ENCODE peak calls at places on chromosomes 4 and X, in four cellular contexts. One of them, this sample, is unnamed.

GRCh38 chr4:137193564-137193963 is 338.7 kb downstream of the PCDH18 start:
- DNase-seq in tibial nerve: no peak
- DNase-seq in endodermal cell: no peak
- DNase-seq in cardiac fibroblast: no peak
- DNase-seq in this sample: no peak

GRCh38 chrX:120653000-120653399 is 23.1 kb upstream of the C1GALT1C1 start:
- DNase-seq in tibial nerve: no peak
- DNase-seq in endodermal cell: no peak
- DNase-seq in cardiac fibroblast: no peak
- DNase-seq in this sample: no peak

GRCh38 chrX:16695079-16695676 is 17.3 kb downstream of the CTPS2 start:
- DNase-seq in tibial nerve: peak
- DNase-seq in endodermal cell: peak
- DNase-seq in cardiac fibroblast: peak
- DNase-seq in this sample: peak

GRCh38 chr4:116636917-116637316 is 448.5 kb downstream of the TRAM1L1 start:
- DNase-seq in tibial nerve: no peak
- DNase-seq in endodermal cell: no peak
- DNase-seq in cardiac fibroblast: no peak
- DNase-seq in this sample: no peak

GRCh38 chrX:18753603-18754002 is 46.2 kb downstream of the PPEF1 start:
- DNase-seq in tibial nerve: no peak
- DNase-seq in endodermal cell: no peak
- DNase-seq in cardiac fibroblast: no peak
- DNase-seq in this sample: no peak

GRCh38 chr4:3261411-3262207 is 12.7 kb downstream of the MSANTD1 start:
- DNase-seq in tibial nerve: peak
- DNase-seq in endodermal cell: no peak
- DNase-seq in cardiac fibroblast: no peak
- DNase-seq in this sample: no peak

GRCh38 chr4:183241322-183241640 is 78.8 kb downstream of the CLDN22 start:
- DNase-seq in tibial nerve: no peak
- DNase-seq in endodermal cell: no peak
- DNase-seq in cardiac fibroblast: peak
- DNase-seq in this sample: peak

GRCh38 chr4:86778169-86778568 is 71.0 kb downstream of the SLC10A6 start:
- DNase-seq in tibial nerve: no peak
- DNase-seq in endodermal cell: no peak
- DNase-seq in cardiac fibroblast: no peak
- DNase-seq in this sample: no peak

GRCh38 chr4:4631150-4631549 is 89.3 kb upstream of the STX18 start:
- DNase-seq in tibial nerve: no peak
- DNase-seq in endodermal cell: no peak
- DNase-seq in cardiac fibroblast: no peak
- DNase-seq in this sample: no peak

GRCh38 chr4:111717916-111718315 is 427.3 kb upstream of the FAM241A start:
- DNase-seq in tibial nerve: no peak
- DNase-seq in endodermal cell: no peak
- DNase-seq in cardiac fibroblast: no peak
- DNase-seq in this sample: no peak

GRCh38 chr4:100569196-100569595 is 51.4 kb upstream of the EMCN start:
- DNase-seq in tibial nerve: no peak
- DNase-seq in endodermal cell: no peak
- DNase-seq in cardiac fibroblast: no peak
- DNase-seq in this sample: no peak

GRCh38 chr4:138728566-138728965 is 287.0 kb upstream of the NOCT start:
- DNase-seq in tibial nerve: no peak
- DNase-seq in endodermal cell: no peak
- DNase-seq in cardiac fibroblast: no peak
- DNase-seq in this sample: no peak

GRCh38 chrX:9635805-9636204 is 129.8 kb downstream of the GPR143 start:
- DNase-seq in tibial nerve: no peak
- DNase-seq in endodermal cell: no peak
- DNase-seq in cardiac fibroblast: peak
- DNase-seq in this sample: no peak

GRCh38 chr4:16169491-16169890 is 56.8 kb downstream of the TAPT1 start:
- DNase-seq in tibial nerve: no peak
- DNase-seq in endodermal cell: no peak
- DNase-seq in cardiac fibroblast: no peak
- DNase-seq in this sample: no peak

GRCh38 chr4:53240573-53240972 is 125.3 kb downstream of the SCFD2 start:
- DNase-seq in tibial nerve: no peak
- DNase-seq in endodermal cell: no peak
- DNase-seq in cardiac fibroblast: no peak
- DNase-seq in this sample: no peak

GRCh38 chr4:52576326-52576725 is 82.8 kb downstream of the USP46 start:
- DNase-seq in tibial nerve: no peak
- DNase-seq in endodermal cell: no peak
- DNase-seq in cardiac fibroblast: no peak
- DNase-seq in this sample: no peak

GRCh38 chr4:94454405-94454804 is 2.7 kb downstream of the PDLIM5 start:
- DNase-seq in tibial nerve: no peak
- DNase-seq in endodermal cell: no peak
- DNase-seq in cardiac fibroblast: peak
- DNase-seq in this sample: no peak

GRCh38 chrX:17377047-17377692 is 2.2 kb downstream of the NHS start:
- DNase-seq in tibial nerve: peak
- DNase-seq in endodermal cell: peak
- DNase-seq in cardiac fibroblast: peak
- DNase-seq in this sample: peak

GRCh38 chr4:27176881-27177280 is 316.2 kb downstream of the STIM2 start:
- DNase-seq in tibial nerve: no peak
- DNase-seq in endodermal cell: peak
- DNase-seq in cardiac fibroblast: no peak
- DNase-seq in this sample: no peak

GRCh38 chr4:112523764-112524505 is 8.0 kb upstream of the NEUROG2 start:
- DNase-seq in tibial nerve: no peak
- DNase-seq in endodermal cell: peak
- DNase-seq in cardiac fibroblast: peak
- DNase-seq in this sample: peak

GRCh38 chrX:40108084-40108958 is 10.6 kb upstream of the BCOR start:
- DNase-seq in tibial nerve: no peak
- DNase-seq in endodermal cell: peak
- DNase-seq in cardiac fibroblast: peak
- DNase-seq in this sample: peak

GRCh38 chr4:7725951-7726350 is 213.7 kb downstream of the AFAP1 start:
- DNase-seq in tibial nerve: no peak
- DNase-seq in endodermal cell: no peak
- DNase-seq in cardiac fibroblast: peak
- DNase-seq in this sample: no peak

GRCh38 chr4:119237201-119237600 is 24.7 kb downstream of the USP53 start:
- DNase-seq in tibial nerve: no peak
- DNase-seq in endodermal cell: no peak
- DNase-seq in cardiac fibroblast: no peak
- DNase-seq in this sample: no peak

GRCh38 chrX:83469551-83469950 is 38.5 kb upstream of the POU3F4 start:
- DNase-seq in tibial nerve: no peak
- DNase-seq in endodermal cell: peak
- DNase-seq in cardiac fibroblast: peak
- DNase-seq in this sample: peak

GRCh38 chr4:150080335-150080734 is 2.1 kb downstream of the DCLK2 start:
- DNase-seq in tibial nerve: no peak
- DNase-seq in endodermal cell: no peak
- DNase-seq in cardiac fibroblast: peak
- DNase-seq in this sample: no peak

GRCh38 chrX:151183912-151184565 is 7.7 kb downstream of the GPR50 start:
- DNase-seq in tibial nerve: no peak
- DNase-seq in endodermal cell: peak
- DNase-seq in cardiac fibroblast: no peak
- DNase-seq in this sample: no peak

GRCh38 chr4:118173956-118174355 is 139.7 kb downstream of the NDST3 start:
- DNase-seq in tibial nerve: no peak
- DNase-seq in endodermal cell: no peak
- DNase-seq in cardiac fibroblast: peak
- DNase-seq in this sample: no peak

GRCh38 chr4:154590329-154591006 is at the start of gene FGA:
- DNase-seq in tibial nerve: no peak
- DNase-seq in endodermal cell: peak
- DNase-seq in cardiac fibroblast: no peak
- DNase-seq in this sample: peak

GRCh38 chr4:39539026-39539690 is 11.9 kb upstream of the UGDH start:
- DNase-seq in tibial nerve: no peak
- DNase-seq in endodermal cell: no peak
- DNase-seq in cardiac fibroblast: no peak
- DNase-seq in this sample: no peak

GRCh38 chr4:162010362-162010761 is 153.4 kb downstream of the FSTL5 start:
- DNase-seq in tibial nerve: no peak
- DNase-seq in endodermal cell: no peak
- DNase-seq in cardiac fibroblast: no peak
- DNase-seq in this sample: no peak

GRCh38 chrX:123860983-123861382 is 1.1 kb downstream of the XIAP start:
- DNase-seq in tibial nerve: no peak
- DNase-seq in endodermal cell: no peak
- DNase-seq in cardiac fibroblast: peak
- DNase-seq in this sample: no peak

GRCh38 chr4:112119358-112119783 is 25.9 kb upstream of the FAM241A start:
- DNase-seq in tibial nerve: no peak
- DNase-seq in endodermal cell: no peak
- DNase-seq in cardiac fibroblast: no peak
- DNase-seq in this sample: no peak

DNA sequence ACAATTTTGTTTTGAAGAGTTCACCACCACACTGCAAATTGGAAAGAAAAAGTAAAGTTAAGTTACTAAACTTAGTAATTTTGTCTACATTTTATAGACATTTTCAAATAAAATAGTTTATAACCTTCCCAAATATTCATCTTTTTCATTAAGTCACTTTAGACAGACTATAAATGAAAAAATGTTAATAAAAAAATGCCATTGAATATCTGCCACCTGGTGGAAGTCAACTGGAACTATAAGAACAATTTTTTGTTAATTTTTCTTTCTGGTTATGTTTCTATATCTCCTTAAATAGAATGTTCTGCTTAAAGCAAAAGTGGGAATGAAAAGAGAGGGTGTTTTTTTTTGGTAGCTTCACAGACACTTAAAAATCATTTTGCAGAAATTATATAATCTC is 534.4 kb upstream of the PCDH10 start:
- DNase-seq in tibial nerve: no peak
- DNase-seq in endodermal cell: no peak
- DNase-seq in cardiac fibroblast: peak
- DNase-seq in this sample: no peak
- TF ChIP-seq CTCF in tibial nerve: no peak
- TF ChIP-seq CTCF in endodermal cell: peak
- TF ChIP-seq CTCF in cardiac fibroblast: no peak
- TF ChIP-seq CTCF in this sample: no peak

DNA sequence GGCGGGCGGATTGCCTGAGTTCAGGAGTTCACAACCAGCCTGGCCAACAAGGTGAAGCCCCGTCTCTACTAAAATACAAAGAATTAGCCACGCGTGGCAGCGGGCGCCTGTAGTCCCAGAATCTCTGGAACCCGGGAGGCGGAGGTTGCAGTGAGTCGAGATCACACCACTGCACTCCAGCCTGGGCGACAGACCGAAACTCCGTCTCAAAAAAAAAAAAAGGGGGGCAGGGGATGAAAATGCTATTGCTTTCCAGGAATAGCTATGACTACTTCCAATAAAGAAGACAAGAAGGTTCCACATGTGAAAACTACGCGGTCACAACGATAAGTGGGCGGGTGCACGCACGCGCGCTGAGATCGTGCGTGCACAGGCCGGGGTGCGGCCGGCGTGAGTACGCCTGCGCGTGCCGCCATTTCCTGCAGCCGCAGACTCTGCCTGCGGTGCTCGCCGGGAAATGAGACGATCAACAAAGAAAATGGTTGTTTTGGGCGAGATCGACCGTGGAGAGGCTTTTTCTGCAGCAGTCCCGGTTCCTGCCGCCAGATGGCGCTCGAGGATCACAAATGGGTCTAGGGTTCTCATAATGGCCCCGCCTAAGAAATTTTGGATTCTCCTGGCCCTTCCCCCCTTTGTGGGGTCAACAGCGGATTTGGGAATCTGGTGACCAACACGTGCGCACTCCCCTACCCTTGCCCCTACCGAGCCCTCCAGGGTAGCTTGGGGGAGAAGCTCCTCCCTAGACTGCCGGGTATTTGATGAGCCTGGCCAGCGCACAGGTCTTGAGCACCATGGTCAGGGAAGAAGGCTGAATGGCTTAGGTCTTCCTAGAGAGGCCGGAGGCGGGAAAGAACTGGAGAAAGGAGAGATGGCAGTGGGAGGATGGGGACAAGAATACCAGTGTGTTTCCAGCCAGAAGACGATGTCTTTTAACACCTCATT is 35.1 kb downstream of the PNMA5 start:
- DNase-seq in tibial nerve: peak
- DNase-seq in endodermal cell: peak
- DNase-seq in cardiac fibroblast: peak
- DNase-seq in this sample: peak
- TF ChIP-seq CTCF in tibial nerve: peak
- TF ChIP-seq CTCF in endodermal cell: peak
- TF ChIP-seq CTCF in cardiac fibroblast: peak
- TF ChIP-seq CTCF in this sample: peak

DNA sequence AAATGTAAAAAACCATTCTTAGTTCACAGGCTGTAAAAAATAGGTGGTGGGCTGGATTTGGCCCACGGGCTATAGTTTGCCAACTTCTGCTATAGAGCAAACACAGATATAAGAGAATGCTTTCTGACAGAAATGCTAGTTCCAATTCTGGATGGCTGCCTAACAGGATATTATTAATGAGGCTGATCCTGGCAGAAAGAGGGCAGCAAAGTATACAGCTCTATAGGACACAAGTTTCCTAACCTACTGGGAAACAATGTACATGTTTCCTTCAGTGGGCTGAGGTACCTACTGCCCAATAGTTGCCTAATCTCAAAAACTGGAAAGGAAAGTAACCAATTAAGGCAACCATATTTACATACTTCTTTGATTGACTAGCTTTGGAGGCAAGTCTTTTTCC is 58.2 kb upstream of the UCP1 start:
- DNase-seq in tibial nerve: no peak
- DNase-seq in endodermal cell: no peak
- DNase-seq in cardiac fibroblast: peak
- DNase-seq in this sample: no peak
- TF ChIP-seq CTCF in tibial nerve: no peak
- TF ChIP-seq CTCF in endodermal cell: no peak
- TF ChIP-seq CTCF in cardiac fibroblast: peak
- TF ChIP-seq CTCF in this sample: no peak

GRCh38 chr4:37463457-37463856 is 218.9 kb downstream of the NWD2 start:
- DNase-seq in tibial nerve: no peak
- DNase-seq in endodermal cell: peak
- DNase-seq in cardiac fibroblast: no peak
- DNase-seq in this sample: peak
- TF ChIP-seq CTCF in tibial nerve: no peak
- TF ChIP-seq CTCF in endodermal cell: peak
- TF ChIP-seq CTCF in cardiac fibroblast: no peak
- TF ChIP-seq CTCF in this sample: no peak

DNA sequence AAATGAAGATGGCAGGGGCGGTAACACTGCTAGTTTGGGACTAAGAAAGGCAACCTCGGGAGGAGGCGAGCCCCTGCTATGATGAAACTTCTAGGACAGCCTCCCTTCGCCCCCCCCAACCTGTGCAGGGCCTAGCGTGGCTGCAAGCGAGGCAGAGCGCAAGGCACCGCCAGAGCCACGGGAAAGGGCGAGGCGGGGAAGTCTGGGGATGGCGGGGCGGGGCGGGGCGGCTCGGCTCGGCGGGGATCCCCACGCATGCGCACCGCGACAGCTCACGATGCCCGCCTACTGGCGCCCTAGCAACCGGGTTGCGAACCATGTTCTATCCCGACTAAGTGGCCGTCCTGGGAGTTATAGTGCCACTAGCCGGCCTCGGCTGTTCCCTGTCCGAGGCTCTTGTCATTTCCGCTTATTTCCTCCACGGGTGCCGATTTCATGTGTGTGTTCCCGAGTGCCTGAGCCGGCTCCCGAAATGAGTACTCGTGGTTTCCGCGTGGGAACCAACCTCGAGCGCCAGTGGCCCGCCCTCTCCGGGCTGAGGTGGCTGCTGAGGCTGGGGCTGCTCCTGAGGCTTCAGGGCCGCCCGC is 28.7 kb upstream of the RBMX start:
- DNase-seq in tibial nerve: peak
- DNase-seq in endodermal cell: peak
- DNase-seq in cardiac fibroblast: peak
- DNase-seq in this sample: peak
- TF ChIP-seq CTCF in tibial nerve: no peak
- TF ChIP-seq CTCF in endodermal cell: no peak
- TF ChIP-seq CTCF in cardiac fibroblast: no peak
- TF ChIP-seq CTCF in this sample: no peak